ENCODE peak calls at places on chromosomes 4 and X, in six cellular contexts. Q, Z, J, B, I and E are unnamed samples.

GRCh38 chr4:84924439-84924838 is 42.1 kb downstream of the WDFY3 start:
- DNase-seq in Q (no peak), Z (no peak), J (no peak), B (no peak), I (no peak), E (no peak)

GRCh38 chrX:13387656-13388421 is 68.0 kb upstream of the ATXN3L start:
- DNase-seq in Q (no peak), Z (no peak), J (no peak), B (no peak), I (no peak), E (peak)

GRCh38 chr4:122163301-122163700 is 11.2 kb downstream of the BLTP1 start:
- DNase-seq in Q (no peak), Z (no peak), J (no peak), B (no peak), I (no peak), E (no peak)

GRCh38 chr4:27205994-27206393 is 345.4 kb downstream of the STIM2 start:
- DNase-seq in Q (no peak), Z (no peak), J (no peak), B (no peak), I (no peak), E (no peak)

GRCh38 chr4:153535735-153536494 is 69.8 kb downstream of the TMEM131L start:
- DNase-seq in Q (peak), Z (no peak), J (no peak), B (no peak), I (no peak), E (no peak)

GRCh38 chrX:78658851-78659744 is at the start of gene RTL3:
- DNase-seq in Q (peak), Z (no peak), J (no peak), B (no peak), I (no peak), E (peak)

GRCh38 chrX:130974323-130974722 is 71.3 kb upstream of the ENOX2 start:
- DNase-seq in Q (no peak), Z (no peak), J (no peak), B (no peak), I (no peak), E (no peak)

GRCh38 chr4:105137460-105137859 is 9.2 kb upstream of the TET2 start:
- DNase-seq in Q (no peak), Z (no peak), J (no peak), B (no peak), I (no peak), E (no peak)

GRCh38 chr4:39096847-39097246 is 34.8 kb downstream of the KLHL5 start:
- DNase-seq in Q (no peak), Z (no peak), J (no peak), B (no peak), I (no peak), E (peak)

GRCh38 chrX:10159069-10159468 is 2.3 kb downstream of the CLCN4 start:
- DNase-seq in Q (no peak), Z (no peak), J (no peak), B (no peak), I (peak), E (no peak)

GRCh38 chr4:106365613-106366012 is 3.0 kb downstream of the GIMD1 start:
- DNase-seq in Q (peak), Z (no peak), J (peak), B (peak), I (no peak), E (peak)

GRCh38 chrX:40205471-40205870 is 107.7 kb upstream of the BCOR start:
- DNase-seq in Q (no peak), Z (no peak), J (no peak), B (no peak), I (no peak), E (no peak)

GRCh38 chrX:136032370-136032769 is 47.1 kb downstream of the SLC9A6 start:
- DNase-seq in Q (no peak), Z (no peak), J (no peak), B (no peak), I (no peak), E (no peak)

GRCh38 chr4:2662598-2662997 is 93.5 kb downstream of the TNIP2 start:
- DNase-seq in Q (no peak), Z (no peak), J (no peak), B (no peak), I (peak), E (peak)

GRCh38 chr4:53646792-53647191 is 55.5 kb upstream of the LNX1 start:
- DNase-seq in Q (peak), Z (no peak), J (no peak), B (no peak), I (no peak), E (no peak)

DNA sequence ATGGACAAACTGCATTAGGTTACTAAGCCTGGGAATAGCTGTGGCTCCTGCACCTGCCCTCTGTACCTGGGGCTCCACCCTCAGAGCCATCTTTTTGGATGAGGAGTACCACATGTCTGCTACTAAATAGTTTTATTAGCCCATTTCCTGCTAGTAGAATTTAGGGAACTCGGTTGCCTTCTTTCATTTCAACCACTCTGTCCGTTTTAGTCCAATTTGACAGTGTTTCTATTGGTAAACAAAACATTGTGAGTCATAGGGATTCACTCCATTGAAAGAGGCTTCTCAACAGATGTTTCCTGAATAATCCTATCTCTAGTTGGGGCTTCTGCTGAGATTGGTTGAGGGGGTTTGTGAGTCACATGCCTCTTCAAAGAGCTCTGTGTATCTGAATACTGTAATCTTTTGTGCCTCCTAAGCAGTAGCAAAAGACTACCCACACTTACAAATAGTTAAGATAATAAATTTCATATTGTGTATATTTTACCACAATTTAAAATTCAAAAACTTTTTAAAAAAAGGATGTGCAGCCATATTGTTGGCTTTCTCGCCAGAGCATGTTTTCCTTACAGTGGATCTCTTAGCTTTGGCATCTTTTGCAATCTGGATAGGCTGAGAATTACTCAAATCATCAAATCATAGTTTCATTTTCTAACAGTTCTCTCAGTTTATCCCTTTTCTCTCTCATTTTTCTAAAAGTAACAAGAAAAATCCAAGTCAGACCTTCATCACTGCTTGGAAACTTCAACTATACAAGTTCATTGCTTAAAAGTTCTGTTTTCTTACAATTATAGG is 9.9 kb downstream of the FAM200B start:
- DNase-seq in Q (peak), Z (no peak), J (no peak), B (peak), I (no peak), E (peak)
- TF ChIP-seq MYC in Q (no peak), Z (no peak), J (no peak), B (no peak), I (no peak), E (no peak)

DNA sequence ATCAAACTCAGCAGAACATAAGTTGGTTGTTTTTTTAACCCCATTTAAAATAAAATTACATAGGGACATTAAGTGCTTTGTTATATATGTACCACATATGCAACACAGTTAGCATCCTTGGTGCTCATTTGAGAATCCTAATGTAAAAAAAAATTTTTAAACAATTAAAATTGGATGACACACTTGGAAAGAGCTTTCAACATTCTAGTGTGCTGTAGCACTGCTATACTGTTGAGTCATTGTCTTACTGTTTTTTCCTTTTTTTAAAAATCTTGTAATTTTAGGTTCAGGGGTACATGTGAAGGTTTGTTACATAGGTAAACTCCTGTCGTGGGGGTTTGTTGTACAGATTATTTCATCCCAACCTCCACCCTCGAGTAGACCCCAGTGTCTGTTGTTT is 12.8 kb downstream of the THAP9 start:
- DNase-seq in Q (no peak), Z (no peak), J (no peak), B (no peak), I (no peak), E (no peak)
- TF ChIP-seq MYC in Q (no peak), Z (no peak), J (no peak), B (no peak), I (no peak), E (no peak)

GRCh38 chrX:37684918-37685317 is 673 bp upstream of the XK start:
- DNase-seq in Q (no peak), Z (no peak), J (no peak), B (no peak), I (no peak), E (peak)
- TF ChIP-seq MYC in Q (no peak), Z (no peak), J (no peak), B (no peak), I (no peak), E (no peak)

GRCh38 chr4:157804986-157805385 is 367.8 kb downstream of the GASK1B start:
- DNase-seq in Q (peak), Z (no peak), J (no peak), B (peak), I (no peak), E (no peak)
- TF ChIP-seq MYC in Q (no peak), Z (no peak), J (no peak), B (no peak), I (no peak), E (no peak)

DNA sequence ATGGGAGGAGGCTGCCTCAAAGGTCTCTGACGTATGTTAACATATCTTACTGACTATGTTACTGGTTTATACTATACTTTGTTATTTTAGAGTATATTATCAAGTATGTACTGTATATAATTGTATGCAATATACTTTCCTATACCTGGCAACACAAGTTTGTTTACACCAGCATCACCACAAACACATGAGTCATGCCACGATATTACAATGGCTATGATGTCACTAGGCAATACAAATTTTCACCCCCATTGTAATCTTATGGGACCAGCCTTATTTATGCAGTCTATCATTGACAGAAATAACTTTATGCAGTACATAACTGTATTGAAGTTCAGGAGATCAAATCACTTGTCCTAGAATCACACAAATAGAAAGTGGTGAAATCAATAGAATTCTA is 329.9 kb upstream of the SLC7A11 start:
- DNase-seq in Q (peak), Z (no peak), J (no peak), B (no peak), I (no peak), E (no peak)
- TF ChIP-seq MYC in Q (no peak), Z (no peak), J (no peak), B (no peak), I (no peak), E (no peak)

GRCh38 chr4:8820178-8821102 is 51.2 kb downstream of the HMX1 start:
- DNase-seq in Q (no peak), Z (no peak), J (no peak), B (no peak), I (no peak), E (no peak)
- TF ChIP-seq MYC in Q (no peak), Z (no peak), J (no peak), B (no peak), I (no peak), E (no peak)

DNA sequence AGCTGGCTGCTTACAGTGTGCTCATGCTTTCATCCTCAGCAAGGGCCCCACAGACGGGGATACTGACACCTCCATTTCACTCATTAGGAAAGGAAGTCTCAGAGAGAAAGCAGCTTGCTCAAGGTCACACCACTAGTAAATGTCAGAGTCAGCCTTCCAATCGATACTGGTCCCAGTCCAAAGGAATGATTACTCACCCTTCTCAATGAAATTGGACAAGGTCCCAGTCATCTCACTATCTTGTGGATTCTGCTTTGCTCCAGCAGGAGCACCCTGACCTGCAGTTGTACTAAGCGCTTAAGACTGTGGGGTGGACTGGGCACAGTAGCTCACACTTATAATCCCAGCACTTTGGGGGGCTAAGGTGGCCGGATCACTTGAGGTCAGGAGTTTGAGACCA is 132.2 kb upstream of the SLC34A2 start:
- DNase-seq in Q (no peak), Z (no peak), J (no peak), B (peak), I (no peak), E (no peak)
- TF ChIP-seq MYC in Q (no peak), Z (no peak), J (no peak), B (no peak), I (no peak), E (no peak)